ENCODE peak calls at places on chromosomes 4 and X, in eight cellular contexts. One of them, this sample, is unnamed.

GRCh38 chr4:91243132-91243531 is 1060.6 kb upstream of the GRID2 start:
- DNase-seq in mammary epithelial cell: no peak
- DNase-seq in fibroblast of lung: peak
- DNase-seq in neural progenitor cell: no peak
- DNase-seq in hepatocyte: peak
- DNase-seq in K562: no peak
- DNase-seq in GM23248: no peak
- DNase-seq in GM12878: no peak
- DNase-seq in this sample: no peak

GRCh38 chr4:80204433-80204832 is 7.1 kb downstream of the PRDM8 start:
- DNase-seq in K562: no peak
- DNase-seq in GM12878: no peak
- DNase-seq in GM23248: no peak
- DNase-seq in neural progenitor cell: peak
- DNase-seq in mammary epithelial cell: no peak
- DNase-seq in fibroblast of lung: no peak
- DNase-seq in hepatocyte: no peak
- DNase-seq in this sample: no peak

GRCh38 chr4:176064539-176064938 is 1.1 kb upstream of the WDR17 start:
- DNase-seq in fibroblast of lung: no peak
- DNase-seq in K562: no peak
- DNase-seq in mammary epithelial cell: no peak
- DNase-seq in neural progenitor cell: no peak
- DNase-seq in GM12878: no peak
- DNase-seq in GM23248: no peak
- DNase-seq in hepatocyte: no peak
- DNase-seq in this sample: no peak

GRCh38 chrX:98338544-98338943 is 1454.8 kb downstream of the RPA4 start:
- DNase-seq in GM12878: no peak
- DNase-seq in K562: no peak
- DNase-seq in fibroblast of lung: no peak
- DNase-seq in neural progenitor cell: no peak
- DNase-seq in hepatocyte: no peak
- DNase-seq in GM23248: no peak
- DNase-seq in mammary epithelial cell: no peak
- DNase-seq in this sample: no peak

GRCh38 chrX:3252744-3253143 is 93.7 kb downstream of the MXRA5 start:
- DNase-seq in GM12878: no peak
- DNase-seq in GM23248: peak
- DNase-seq in mammary epithelial cell: no peak
- DNase-seq in K562: no peak
- DNase-seq in hepatocyte: peak
- DNase-seq in neural progenitor cell: no peak
- DNase-seq in fibroblast of lung: no peak
- DNase-seq in this sample: no peak

GRCh38 chr4:144174401-144175067 is 34.0 kb upstream of the GYPA start:
- DNase-seq in GM23248: peak
- DNase-seq in neural progenitor cell: peak
- DNase-seq in fibroblast of lung: peak
- DNase-seq in hepatocyte: peak
- DNase-seq in GM12878: peak
- DNase-seq in K562: peak
- DNase-seq in mammary epithelial cell: peak
- DNase-seq in this sample: peak

GRCh38 chr4:4456351-4456750 is 69.4 kb downstream of the NSG1 start:
- DNase-seq in GM23248: peak
- DNase-seq in GM12878: no peak
- DNase-seq in K562: no peak
- DNase-seq in mammary epithelial cell: no peak
- DNase-seq in neural progenitor cell: no peak
- DNase-seq in fibroblast of lung: no peak
- DNase-seq in hepatocyte: no peak
- DNase-seq in this sample: no peak

GRCh38 chrX:41265615-41266014 is 68.3 kb upstream of the DDX3X start:
- DNase-seq in mammary epithelial cell: no peak
- DNase-seq in GM12878: no peak
- DNase-seq in hepatocyte: no peak
- DNase-seq in K562: no peak
- DNase-seq in fibroblast of lung: peak
- DNase-seq in GM23248: peak
- DNase-seq in neural progenitor cell: no peak
- DNase-seq in this sample: peak

GRCh38 chr4:126871810-126872209 is 760.9 kb upstream of the INTU start:
- DNase-seq in GM23248: no peak
- DNase-seq in neural progenitor cell: no peak
- DNase-seq in GM12878: no peak
- DNase-seq in hepatocyte: no peak
- DNase-seq in fibroblast of lung: no peak
- DNase-seq in mammary epithelial cell: no peak
- DNase-seq in K562: no peak
- DNase-seq in this sample: no peak

GRCh38 chr4:149987330-149987751 is 90.9 kb upstream of the DCLK2 start:
- DNase-seq in hepatocyte: peak
- DNase-seq in GM23248: no peak
- DNase-seq in mammary epithelial cell: no peak
- DNase-seq in fibroblast of lung: peak
- DNase-seq in K562: no peak
- DNase-seq in GM12878: no peak
- DNase-seq in neural progenitor cell: no peak
- DNase-seq in this sample: peak

GRCh38 chrX:135737361-135738071 is 24.1 kb downstream of the CT45A1 start:
- DNase-seq in fibroblast of lung: peak
- DNase-seq in K562: no peak
- DNase-seq in mammary epithelial cell: no peak
- DNase-seq in GM12878: no peak
- DNase-seq in GM23248: peak
- DNase-seq in neural progenitor cell: no peak
- DNase-seq in hepatocyte: no peak
- DNase-seq in this sample: peak

GRCh38 chr4:81652069-81652478 is 180.4 kb upstream of the RASGEF1B start:
- DNase-seq in GM23248: no peak
- DNase-seq in mammary epithelial cell: no peak
- DNase-seq in fibroblast of lung: no peak
- DNase-seq in GM12878: no peak
- DNase-seq in hepatocyte: no peak
- DNase-seq in neural progenitor cell: no peak
- DNase-seq in K562: no peak
- DNase-seq in this sample: no peak

GRCh38 chrX:40132751-40133150 is 35.0 kb upstream of the BCOR start:
- DNase-seq in hepatocyte: peak
- DNase-seq in K562: peak
- DNase-seq in fibroblast of lung: peak
- DNase-seq in neural progenitor cell: no peak
- DNase-seq in GM12878: no peak
- DNase-seq in mammary epithelial cell: peak
- DNase-seq in GM23248: peak
- DNase-seq in this sample: no peak
- H3K4me3 ChIP-seq in hepatocyte: no peak
- H3K4me3 ChIP-seq in K562: peak
- H3K4me3 ChIP-seq in fibroblast of lung: no peak
- H3K4me3 ChIP-seq in neural progenitor cell: no peak
- H3K4me3 ChIP-seq in GM12878: no peak
- H3K4me3 ChIP-seq in mammary epithelial cell: no peak
- H3K4me3 ChIP-seq in GM23248: peak
- H3K4me3 ChIP-seq in this sample: no peak

GRCh38 chr4:93828830-93829530 is 427 bp downstream of the ATOH1 start:
- DNase-seq in GM23248: peak
- DNase-seq in GM12878: no peak
- DNase-seq in fibroblast of lung: no peak
- DNase-seq in mammary epithelial cell: no peak
- DNase-seq in neural progenitor cell: peak
- DNase-seq in hepatocyte: peak
- DNase-seq in K562: no peak
- DNase-seq in this sample: no peak

GRCh38 chr4:93829531-93830089 is 1.1 kb downstream of the ATOH1 start:
- DNase-seq in fibroblast of lung: no peak
- DNase-seq in GM23248: peak
- DNase-seq in mammary epithelial cell: no peak
- DNase-seq in GM12878: no peak
- DNase-seq in neural progenitor cell: peak
- DNase-seq in hepatocyte: no peak
- DNase-seq in K562: no peak
- DNase-seq in this sample: no peak

GRCh38 chr4:93830090-93830818 is 1.7 kb downstream of the ATOH1 start:
- DNase-seq in GM12878: no peak
- DNase-seq in GM23248: no peak
- DNase-seq in K562: no peak
- DNase-seq in fibroblast of lung: no peak
- DNase-seq in mammary epithelial cell: no peak
- DNase-seq in neural progenitor cell: peak
- DNase-seq in hepatocyte: no peak
- DNase-seq in this sample: no peak

GRCh38 chr4:93834371-93835066 is 6.0 kb downstream of the ATOH1 start:
- DNase-seq in GM23248: no peak
- DNase-seq in hepatocyte: peak
- DNase-seq in GM12878: no peak
- DNase-seq in mammary epithelial cell: no peak
- DNase-seq in fibroblast of lung: no peak
- DNase-seq in neural progenitor cell: peak
- DNase-seq in K562: no peak
- DNase-seq in this sample: no peak

GRCh38 chr4:93832097-93832496 is 3.5 kb downstream of the ATOH1 start:
- DNase-seq in K562: no peak
- DNase-seq in fibroblast of lung: no peak
- DNase-seq in GM23248: no peak
- DNase-seq in hepatocyte: no peak
- DNase-seq in GM12878: no peak
- DNase-seq in neural progenitor cell: peak
- DNase-seq in mammary epithelial cell: no peak
- DNase-seq in this sample: no peak
- TF ChIP-seq EZH2 in K562: no peak
- TF ChIP-seq EZH2 in fibroblast of lung: no peak
- TF ChIP-seq EZH2 in GM23248: no peak
- TF ChIP-seq EZH2 in hepatocyte: peak
- TF ChIP-seq EZH2 in GM12878: no peak
- TF ChIP-seq EZH2 in neural progenitor cell: peak
- TF ChIP-seq EZH2 in mammary epithelial cell: no peak
- TF ChIP-seq EZH2 in this sample: peak

GRCh38 chr4:687048-687974 is 1.6 kb downstream of the SLC49A3 start:
- DNase-seq in fibroblast of lung: peak
- DNase-seq in neural progenitor cell: no peak
- DNase-seq in K562: peak
- DNase-seq in hepatocyte: peak
- DNase-seq in GM12878: no peak
- DNase-seq in mammary epithelial cell: peak
- DNase-seq in GM23248: peak
- DNase-seq in this sample: no peak

GRCh38 chr4:687975-688694 is 816 bp downstream of the SLC49A3 start:
- DNase-seq in fibroblast of lung: no peak
- DNase-seq in K562: no peak
- DNase-seq in GM12878: no peak
- DNase-seq in hepatocyte: no peak
- DNase-seq in neural progenitor cell: no peak
- DNase-seq in GM23248: no peak
- DNase-seq in mammary epithelial cell: no peak
- DNase-seq in this sample: no peak

GRCh38 chr4:686371-687040 is 2.4 kb downstream of the SLC49A3 start:
- DNase-seq in GM12878: no peak
- DNase-seq in K562: no peak
- DNase-seq in mammary epithelial cell: no peak
- DNase-seq in hepatocyte: no peak
- DNase-seq in GM23248: no peak
- DNase-seq in fibroblast of lung: no peak
- DNase-seq in neural progenitor cell: no peak
- DNase-seq in this sample: no peak

GRCh38 chr4:688695-689497 is at the start of gene SLC49A3:
- DNase-seq in GM23248: peak
- DNase-seq in hepatocyte: peak
- DNase-seq in mammary epithelial cell: no peak
- DNase-seq in GM12878: no peak
- DNase-seq in neural progenitor cell: peak
- DNase-seq in fibroblast of lung: no peak
- DNase-seq in K562: no peak
- DNase-seq in this sample: no peak

DNA sequence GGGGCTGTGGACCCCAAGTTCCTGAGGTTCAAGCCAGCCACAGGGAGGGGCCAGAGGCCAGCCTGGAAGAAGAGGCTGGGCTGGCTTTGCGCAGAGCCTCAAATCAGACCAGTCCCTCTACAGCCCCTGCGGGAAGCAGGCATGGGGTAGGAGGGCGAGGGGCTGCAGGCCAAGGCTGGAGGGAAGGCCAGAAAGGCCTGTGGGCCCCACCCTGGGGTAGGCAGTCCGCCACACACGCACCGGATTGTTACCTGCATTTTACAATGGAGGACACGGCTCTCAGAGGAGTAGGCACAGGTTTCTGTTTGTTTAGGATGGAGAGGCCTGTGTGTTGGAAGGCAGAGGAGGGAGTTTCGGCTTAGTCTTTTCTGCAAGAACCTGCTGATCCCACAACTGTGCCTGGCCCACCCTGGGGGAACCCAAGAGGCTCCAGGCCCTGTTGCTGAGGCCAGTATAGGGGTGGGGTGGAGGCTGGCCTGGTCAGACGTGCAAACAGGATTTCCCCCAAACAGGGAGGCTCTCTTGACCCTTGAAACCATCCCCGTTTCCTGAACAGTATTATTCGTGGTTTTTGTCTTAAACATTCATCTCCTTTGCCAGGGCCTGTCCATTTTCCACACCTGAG is 659 bp upstream of the SLC49A3 start:
- DNase-seq in GM23248: no peak
- DNase-seq in GM12878: no peak
- DNase-seq in neural progenitor cell: no peak
- DNase-seq in K562: no peak
- DNase-seq in fibroblast of lung: no peak
- DNase-seq in mammary epithelial cell: no peak
- DNase-seq in hepatocyte: no peak
- DNase-seq in this sample: no peak
- H3K4me3 ChIP-seq in GM23248: peak
- H3K4me3 ChIP-seq in GM12878: no peak
- H3K4me3 ChIP-seq in neural progenitor cell: peak
- H3K4me3 ChIP-seq in K562: no peak
- H3K4me3 ChIP-seq in fibroblast of lung: no peak
- H3K4me3 ChIP-seq in mammary epithelial cell: no peak
- H3K4me3 ChIP-seq in hepatocyte: peak
- H3K4me3 ChIP-seq in this sample: no peak

GRCh38 chrX:47187106-47187677 is 6.4 kb upstream of the UBA1 start:
- DNase-seq in hepatocyte: no peak
- DNase-seq in K562: no peak
- DNase-seq in GM23248: no peak
- DNase-seq in GM12878: no peak
- DNase-seq in neural progenitor cell: no peak
- DNase-seq in fibroblast of lung: no peak
- DNase-seq in mammary epithelial cell: no peak
- DNase-seq in this sample: no peak

GRCh38 chrX:47182106-47182700 is 11.4 kb upstream of the UBA1 start:
- DNase-seq in K562: no peak
- DNase-seq in GM12878: no peak
- DNase-seq in GM23248: no peak
- DNase-seq in neural progenitor cell: no peak
- DNase-seq in mammary epithelial cell: no peak
- DNase-seq in fibroblast of lung: no peak
- DNase-seq in hepatocyte: no peak
- DNase-seq in this sample: no peak

GRCh38 chrX:47184486-47184885 is 9.1 kb upstream of the UBA1 start:
- DNase-seq in hepatocyte: no peak
- DNase-seq in GM23248: no peak
- DNase-seq in K562: no peak
- DNase-seq in fibroblast of lung: no peak
- DNase-seq in GM12878: no peak
- DNase-seq in mammary epithelial cell: no peak
- DNase-seq in neural progenitor cell: no peak
- DNase-seq in this sample: no peak

GRCh38 chrX:47186096-47186740 is 7.4 kb upstream of the UBA1 start:
- DNase-seq in K562: no peak
- DNase-seq in hepatocyte: no peak
- DNase-seq in neural progenitor cell: no peak
- DNase-seq in fibroblast of lung: no peak
- DNase-seq in mammary epithelial cell: no peak
- DNase-seq in GM23248: no peak
- DNase-seq in GM12878: no peak
- DNase-seq in this sample: no peak

GRCh38 chrX:47185241-47185640 is 8.4 kb upstream of the UBA1 start:
- DNase-seq in mammary epithelial cell: no peak
- DNase-seq in hepatocyte: no peak
- DNase-seq in GM23248: no peak
- DNase-seq in K562: no peak
- DNase-seq in fibroblast of lung: no peak
- DNase-seq in neural progenitor cell: no peak
- DNase-seq in GM12878: no peak
- DNase-seq in this sample: no peak
- TF ChIP-seq EZH2 in mammary epithelial cell: no peak
- TF ChIP-seq EZH2 in hepatocyte: no peak
- TF ChIP-seq EZH2 in GM23248: no peak
- TF ChIP-seq EZH2 in K562: no peak
- TF ChIP-seq EZH2 in fibroblast of lung: no peak
- TF ChIP-seq EZH2 in neural progenitor cell: no peak
- TF ChIP-seq EZH2 in GM12878: no peak
- TF ChIP-seq EZH2 in this sample: no peak

This sample was measured in A673.